ENCODE peak calls at places on chromosomes 2 and 18, in four cellular contexts. One of them, this sample, is unnamed.

GRCh38 chr18:21369146-21369545 is 127.1 kb downstream of the GREB1L start:
- DNase-seq in psoas muscle: no peak
- DNase-seq in neural progenitor cell: no peak
- DNase-seq in left lung: no peak
- DNase-seq in this sample: no peak

GRCh38 chr2:126902152-126902835 is 3.6 kb downstream of the TEX51 start:
- DNase-seq in psoas muscle: no peak
- DNase-seq in neural progenitor cell: no peak
- DNase-seq in left lung: no peak
- DNase-seq in this sample: no peak

GRCh38 chr18:62621546-62621945 is 93.8 kb upstream of the PHLPP1 start:
- DNase-seq in neural progenitor cell: no peak
- DNase-seq in left lung: no peak
- DNase-seq in psoas muscle: peak; percentile 37
- DNase-seq in this sample: no peak

GRCh38 chr2:171669121-171669520 is 18.1 kb upstream of the DYNC1I2 start:
- DNase-seq in left lung: no peak
- DNase-seq in psoas muscle: no peak
- DNase-seq in neural progenitor cell: no peak
- DNase-seq in this sample: no peak

GRCh38 chr2:2286592-2286991 is 44.5 kb downstream of the MYT1L start:
- DNase-seq in left lung: no peak
- DNase-seq in neural progenitor cell: no peak
- DNase-seq in psoas muscle: no peak
- DNase-seq in this sample: no peak

GRCh38 chr2:119809329-119810038 is 49.8 kb downstream of the PTPN4 start:
- DNase-seq in psoas muscle: peak; percentile 24
- DNase-seq in left lung: no peak
- DNase-seq in neural progenitor cell: no peak
- DNase-seq in this sample: peak; percentile 22

GRCh38 chr2:226799211-226799975 is at the start of gene IRS1:
- DNase-seq in psoas muscle: peak; percentile 77
- DNase-seq in left lung: peak; percentile 90
- DNase-seq in neural progenitor cell: peak; percentile 94
- DNase-seq in this sample: peak; percentile 62

GRCh38 chr2:217016829-217017228 is 157.0 kb upstream of the TNP1 start:
- DNase-seq in neural progenitor cell: no peak
- DNase-seq in left lung: no peak
- DNase-seq in psoas muscle: no peak
- DNase-seq in this sample: no peak

GRCh38 chr2:212926948-212927347 is 224.5 kb downstream of the IKZF2 start:
- DNase-seq in psoas muscle: peak; percentile 21
- DNase-seq in neural progenitor cell: no peak
- DNase-seq in left lung: peak; percentile 50
- DNase-seq in this sample: no peak

GRCh38 chr2:231223458-231223970 is 25.1 kb downstream of the ARMC9 start:
- DNase-seq in left lung: no peak
- DNase-seq in neural progenitor cell: no peak
- DNase-seq in psoas muscle: no peak
- DNase-seq in this sample: no peak

DNA sequence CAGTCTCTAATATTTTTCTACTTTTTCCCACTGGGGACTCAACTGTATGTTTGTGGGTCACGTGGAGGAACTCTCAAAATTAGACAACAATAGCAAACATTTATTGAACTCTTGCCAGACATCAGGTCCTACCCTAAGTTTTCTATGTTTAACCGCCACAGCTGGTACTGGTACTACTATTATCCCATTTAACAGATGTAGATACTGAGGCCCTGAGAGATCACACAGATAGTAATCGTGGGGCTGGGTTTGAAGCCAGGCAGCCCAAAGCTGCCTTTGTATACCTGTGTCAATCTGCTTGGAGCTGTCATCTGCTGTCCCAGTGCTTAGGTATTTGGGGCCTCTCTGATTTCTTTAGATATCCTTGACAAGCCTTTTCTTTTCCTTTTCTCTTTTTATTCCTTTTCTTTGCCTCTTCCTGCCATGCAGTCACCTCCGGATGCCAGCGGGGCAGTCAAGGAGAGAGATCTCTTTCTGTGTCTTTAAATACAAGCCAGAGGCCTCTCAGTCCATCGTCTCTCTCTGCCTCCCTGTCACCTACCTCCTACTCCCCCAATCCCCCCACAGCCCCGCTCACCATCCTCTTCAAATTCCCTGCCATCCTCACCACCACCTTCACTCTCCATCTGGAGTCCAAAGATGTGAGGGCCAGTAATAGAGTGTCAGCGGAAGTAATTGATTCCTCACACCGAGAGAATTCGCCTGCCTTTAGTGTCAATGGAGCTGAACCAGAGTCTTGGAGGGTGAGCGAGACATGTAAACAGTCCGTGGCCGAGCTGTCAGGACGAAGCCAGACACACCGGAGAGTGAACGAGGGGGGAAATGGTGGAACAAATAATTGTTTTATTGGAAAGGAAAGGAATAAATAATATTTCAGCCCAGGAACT is 23.5 kb downstream of the NRP2 start:
- DNase-seq in psoas muscle: no peak
- DNase-seq in neural progenitor cell: no peak
- DNase-seq in left lung: no peak
- DNase-seq in this sample: no peak
- H3K27ac ChIP-seq in psoas muscle: peak overlapping the region; percentile 64
- H3K27ac ChIP-seq in neural progenitor cell: no peak overlapping the region
- H3K27ac ChIP-seq in left lung: peak overlapping the region; percentile 79
- H3K27ac ChIP-seq in this sample: no peak overlapping the region

GRCh38 chr2:96208144-96209010 is at the start of gene STARD7:
- DNase-seq in psoas muscle: peak; percentile 99
- DNase-seq in left lung: peak; percentile 99
- DNase-seq in neural progenitor cell: peak; percentile 98
- DNase-seq in this sample: peak; percentile 99
- TF ChIP-seq CTCF in psoas muscle: no peak
- TF ChIP-seq CTCF in left lung: no peak
- TF ChIP-seq CTCF in neural progenitor cell: peak; percentile 31
- TF ChIP-seq CTCF in this sample: peak; percentile 18

DNA sequence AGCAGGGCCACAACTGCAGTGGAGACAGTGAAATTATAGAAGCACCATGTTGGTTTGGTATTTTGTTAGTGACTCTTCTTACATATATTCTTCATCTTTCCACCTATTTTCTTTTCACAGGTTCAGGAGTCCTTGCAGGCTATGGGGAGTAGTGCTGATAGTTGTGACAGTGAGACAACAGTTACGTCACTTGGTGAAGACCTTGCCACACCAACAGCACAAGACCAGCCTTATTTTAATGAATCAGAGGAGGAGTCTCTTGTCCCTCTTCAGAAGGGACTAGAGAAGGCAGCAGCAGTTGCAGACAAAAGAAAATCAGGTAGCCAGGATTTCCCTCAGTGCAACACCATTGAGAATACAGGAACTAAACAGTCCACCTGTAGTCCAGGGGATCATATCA is 23.6 kb downstream of the ITPRID2 start:
- DNase-seq in left lung: no peak
- DNase-seq in neural progenitor cell: no peak
- DNase-seq in psoas muscle: no peak
- DNase-seq in this sample: no peak
- H3K27ac ChIP-seq in left lung: no peak overlapping the region
- H3K27ac ChIP-seq in neural progenitor cell: no peak overlapping the region
- H3K27ac ChIP-seq in psoas muscle: no peak overlapping the region
- H3K27ac ChIP-seq in this sample: no peak overlapping the region

GRCh38 chr18:45326505-45326904 is 288.8 kb upstream of the SLC14A2 start:
- DNase-seq in neural progenitor cell: no peak
- DNase-seq in psoas muscle: no peak
- DNase-seq in left lung: no peak
- DNase-seq in this sample: no peak

GRCh38 chr18:45330170-45330594 is 285.1 kb upstream of the SLC14A2 start:
- DNase-seq in neural progenitor cell: no peak
- DNase-seq in psoas muscle: peak; percentile 32
- DNase-seq in left lung: no peak
- DNase-seq in this sample: no peak

GRCh38 chr18:45328762-45329161 is 286.5 kb upstream of the SLC14A2 start:
- DNase-seq in left lung: no peak
- DNase-seq in neural progenitor cell: no peak
- DNase-seq in psoas muscle: no peak
- DNase-seq in this sample: no peak

GRCh38 chr18:45325791-45326190 is 289.5 kb upstream of the SLC14A2 start:
- DNase-seq in left lung: no peak
- DNase-seq in neural progenitor cell: peak; percentile 75
- DNase-seq in psoas muscle: no peak
- DNase-seq in this sample: no peak

DNA sequence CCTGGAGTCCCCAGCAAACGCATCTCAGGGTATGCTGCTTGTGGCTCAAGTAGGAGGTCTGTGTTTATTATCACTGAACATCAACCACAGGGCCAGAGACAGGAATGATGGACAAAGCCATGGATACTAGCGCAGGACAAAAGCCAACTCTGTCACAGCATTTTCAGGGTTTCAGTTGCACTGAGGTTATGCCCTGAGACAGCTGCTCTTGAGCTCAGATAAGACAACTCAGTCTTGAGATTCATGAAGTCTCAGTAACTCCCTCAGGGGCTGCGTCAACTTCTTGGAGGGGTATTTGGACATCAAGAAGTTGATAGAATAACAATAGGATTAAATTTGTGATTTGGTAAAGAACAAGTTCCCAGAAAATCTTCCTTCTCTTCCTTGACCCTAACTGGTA is 287.0 kb upstream of the SLC14A2 start:
- DNase-seq in psoas muscle: no peak
- DNase-seq in neural progenitor cell: no peak
- DNase-seq in left lung: no peak
- DNase-seq in this sample: no peak
- TF ChIP-seq CTCF in psoas muscle: no peak
- TF ChIP-seq CTCF in neural progenitor cell: no peak
- TF ChIP-seq CTCF in left lung: no peak
- TF ChIP-seq CTCF in this sample: no peak